ENCODE peak calls at places on chromosome 22, in ten cellular contexts. Q is transverse colon, J is endothelial cell of umbilical vein, P is body of pancreas, O is tibial nerve, M is ovary, C is Peyer's patch, Z is HCT116, H is IMR-90, T is heart left ventricle. I is an unnamed sample. For H3K4me1, the result is how much of the 10 kb centered on the place peaks cover.

GRCh38 chr22:26548984-26549383 is 36.7 kb upstream of the TFIP11 start:
- DNase-seq in Q (no peak), J (no peak), P (no peak), O (no peak), M (no peak), C (no peak), Z (no peak), H (no peak), T (no peak), I (no peak)

GRCh38 chr22:40204331-40205116 is 26.8 kb downstream of the TNRC6B start:
- DNase-seq in Q (no peak), J (no peak), P (peak), O (no peak), M (no peak), C (no peak), Z (no peak), H (peak), T (peak), I (no peak)

GRCh38 chr22:50444663-50445062 is 30.2 kb downstream of the SBF1 start:
- DNase-seq in Q (peak), J (peak), P (peak), O (no peak), M (peak), C (peak), Z (peak), H (peak), T (peak), I (no peak)

GRCh38 chr22:30245985-30246901 is at the start of gene LIF:
- DNase-seq in Q (peak), J (peak), P (no peak), O (no peak), M (no peak), C (no peak), Z (no peak), H (peak), T (no peak), I (no peak)

GRCh38 chr22:49715450-49715849 is 112.2 kb downstream of the BRD1 start:
- DNase-seq in Q (no peak), J (no peak), P (no peak), O (no peak), M (no peak), C (no peak), Z (no peak), H (no peak), T (no peak), I (no peak)

GRCh38 chr22:49536571-49537131 is 291.0 kb downstream of the BRD1 start:
- DNase-seq in Q (no peak), J (no peak), P (peak), O (no peak), M (no peak), C (peak), Z (no peak), H (no peak), T (no peak), I (no peak)

GRCh38 chr22:37137131-37137530 is 12.6 kb downstream of the IL2RB start:
- DNase-seq in Q (no peak), J (no peak), P (no peak), O (no peak), M (no peak), C (no peak), Z (no peak), H (no peak), T (no peak), I (no peak)

GRCh38 chr22:21042978-21043855 is 2.5 kb upstream of the LRRC74B start:
- DNase-seq in Q (peak), J (no peak), P (no peak), O (no peak), M (no peak), C (peak), Z (no peak), H (no peak), T (peak), I (no peak)

GRCh38 chr22:47692811-47693210 is 930.4 kb downstream of the TBC1D22A start:
- DNase-seq in Q (no peak), J (no peak), P (no peak), O (no peak), M (no peak), C (no peak), Z (no peak), H (no peak), T (no peak), I (peak)

GRCh38 chr22:30420401-30421178 is 5.0 kb upstream of the MTFP1 start:
- DNase-seq in Q (no peak), J (peak), P (no peak), O (no peak), M (no peak), C (no peak), Z (no peak), H (peak), T (no peak), I (no peak)

DNA sequence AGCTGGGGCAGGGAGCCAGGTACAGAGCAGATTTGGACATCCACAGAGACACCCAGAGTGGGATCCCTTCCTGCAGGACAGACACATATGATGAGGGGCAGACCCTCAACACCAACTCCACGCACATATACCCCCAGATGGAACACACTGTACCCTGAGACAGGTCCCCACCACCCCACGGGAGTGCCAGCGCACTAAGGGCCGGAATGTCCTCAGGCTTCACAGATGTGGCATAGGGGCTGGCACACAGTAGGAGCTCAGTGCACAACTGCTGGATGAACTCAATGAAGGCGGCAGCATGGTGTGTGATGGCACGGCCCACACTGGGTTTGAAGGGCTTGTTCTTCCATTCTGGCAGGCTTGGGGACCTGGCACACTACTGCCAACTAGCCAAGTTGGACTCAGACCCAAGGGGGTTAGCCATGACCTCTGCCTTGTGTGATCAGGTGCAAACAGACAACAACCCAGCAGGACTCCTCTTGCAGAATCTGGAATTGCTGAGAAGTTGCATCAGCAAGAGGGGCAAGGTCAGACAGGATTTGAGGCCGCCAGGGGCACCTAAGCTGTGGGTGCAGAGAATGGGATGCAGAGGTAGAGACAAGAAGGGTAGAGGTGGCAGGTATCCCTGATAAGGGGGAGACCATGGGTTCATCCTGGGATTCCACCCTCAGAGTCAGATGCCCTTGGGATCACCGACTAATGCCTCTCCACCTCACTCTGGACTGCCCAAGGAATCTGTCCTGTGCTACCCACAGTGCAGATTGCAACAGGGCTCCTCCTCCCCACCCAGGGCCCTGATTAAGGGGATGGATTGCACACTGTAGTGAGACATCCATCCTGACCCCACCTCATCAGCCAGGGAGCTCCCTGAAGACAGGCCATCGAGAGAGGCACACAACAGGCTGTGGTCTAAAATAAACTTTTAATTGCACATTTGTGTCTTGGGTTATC is 2.4 kb downstream of the C22orf15 start:
- DNase-seq in Q (no peak), J (no peak), P (no peak), O (no peak), M (no peak), C (no peak), Z (no peak), H (no peak), T (no peak), I (no peak)
- TF ChIP-seq POLR2A in Q (no peak), J (no peak), P (no peak), O (no peak), M (no peak), C (no peak), Z (no peak), H (no peak), T (no peak), I (no peak)

GRCh38 chr22:46063861-46064235 is 86.5 kb upstream of the PPARA start:
- DNase-seq in Q (peak), J (no peak), P (peak), O (peak), M (no peak), C (peak), Z (no peak), H (no peak), T (no peak), I (no peak)

GRCh38 chr22:46062971-46063631 is 86.1 kb upstream of the WNT7B start:
- DNase-seq in Q (peak), J (no peak), P (peak), O (peak), M (no peak), C (peak), Z (no peak), H (no peak), T (peak), I (no peak)

GRCh38 chr22:46061124-46061410 is 84.1 kb upstream of the WNT7B start:
- DNase-seq in Q (peak), J (no peak), P (no peak), O (no peak), M (no peak), C (no peak), Z (no peak), H (no peak), T (no peak), I (no peak)

GRCh38 chr22:46061431-46062231 is 84.7 kb upstream of the WNT7B start:
- DNase-seq in Q (peak), J (no peak), P (peak), O (peak), M (no peak), C (peak), Z (no peak), H (no peak), T (no peak), I (no peak)

GRCh38 chr22:46062232-46062615 is 85.3 kb upstream of the WNT7B start:
- DNase-seq in Q (peak), J (no peak), P (no peak), O (no peak), M (no peak), C (peak), Z (no peak), H (no peak), T (no peak), I (no peak)
- H3K27ac ChIP-seq in Q (peak), J (no peak), P (peak), O (peak), M (peak), C (peak), Z (no peak), H (no peak), T (peak), I (peak)

GRCh38 chr22:42340695-42341383 is 70.4 kb upstream of the TCF20 start:
- DNase-seq in Q (no peak), J (no peak), P (no peak), O (no peak), M (no peak), C (no peak), Z (no peak), H (no peak), T (no peak), I (no peak)
- H3K4me1 ChIP-seq in Q (under half), J (under half), P (under half), O (under half), M (under half), C (under half), Z (under half), H (under half), T (under half), I (half or more)

GRCh38 chr22:25404923-25405853 is 159.3 kb upstream of the GRK3 start:
- DNase-seq in Q (peak), J (no peak), P (peak), O (peak), M (peak), C (peak), Z (no peak), H (peak), T (peak), I (no peak)
- TF ChIP-seq POLR2A in Q (peak), J (peak), P (peak), O (peak), M (peak), C (peak), Z (no peak), H (peak), T (peak), I (no peak)

DNA sequence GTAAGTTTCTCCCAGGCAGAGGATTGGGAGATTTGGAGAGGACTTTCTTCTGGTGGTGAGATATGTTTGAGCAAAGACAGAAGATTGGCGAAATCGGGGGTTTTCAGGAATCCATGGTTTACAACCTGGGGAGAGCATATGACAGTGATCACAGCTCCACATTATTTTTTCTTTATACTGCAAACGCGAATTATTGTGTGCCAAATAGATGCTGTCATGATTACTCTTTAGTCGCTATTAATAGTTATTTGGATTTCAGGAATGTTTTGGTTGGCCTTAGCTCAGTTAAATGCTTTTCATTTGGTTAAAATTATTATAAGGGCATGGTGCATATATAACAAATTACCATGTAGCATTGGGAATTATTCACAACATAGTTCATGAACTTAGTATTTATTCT is 15.2 kb downstream of the ATXN10 start:
- DNase-seq in Q (no peak), J (no peak), P (no peak), O (no peak), M (no peak), C (no peak), Z (no peak), H (no peak), T (no peak), I (no peak)
- H3K27ac ChIP-seq in Q (no peak), J (no peak), P (no peak), O (no peak), M (no peak), C (no peak), Z (no peak), H (no peak), T (no peak), I (peak)